ENCODE peak calls at places on chromosomes 6 and 20, in ten cellular contexts. One of them, this sample, is unnamed.

GRCh38 chr20:22689246-22689645 is 104.9 kb upstream of the FOXA2 start:
- DNase-seq in foreskin fibroblast: no peak
- DNase-seq in PC-9: no peak
- DNase-seq in upper lobe of right lung: no peak
- DNase-seq in dorsolateral prefrontal cortex: no peak
- DNase-seq in CD8-positive, alpha-beta T cell: no peak
- DNase-seq in heart right ventricle: no peak
- DNase-seq in AG04450: no peak
- DNase-seq in A673: no peak
- DNase-seq in heart left ventricle: no peak
- DNase-seq in this sample: no peak

GRCh38 chr6:84253380-84253779 is 25.9 kb upstream of the CEP162 start:
- DNase-seq in foreskin fibroblast: no peak
- DNase-seq in PC-9: no peak
- DNase-seq in upper lobe of right lung: no peak
- DNase-seq in dorsolateral prefrontal cortex: no peak
- DNase-seq in CD8-positive, alpha-beta T cell: no peak
- DNase-seq in heart right ventricle: no peak
- DNase-seq in AG04450: no peak
- DNase-seq in A673: no peak
- DNase-seq in heart left ventricle: no peak
- DNase-seq in this sample: no peak

GRCh38 chr20:7392551-7392950 is 547.7 kb downstream of the HAO1 start:
- DNase-seq in foreskin fibroblast: peak
- DNase-seq in PC-9: no peak
- DNase-seq in upper lobe of right lung: no peak
- DNase-seq in dorsolateral prefrontal cortex: no peak
- DNase-seq in CD8-positive, alpha-beta T cell: no peak
- DNase-seq in heart right ventricle: no peak
- DNase-seq in AG04450: no peak
- DNase-seq in A673: no peak
- DNase-seq in heart left ventricle: no peak
- DNase-seq in this sample: no peak

GRCh38 chr6:133631421-133631820 is 257.5 kb upstream of the TCF21 start:
- DNase-seq in foreskin fibroblast: peak
- DNase-seq in PC-9: peak
- DNase-seq in upper lobe of right lung: no peak
- DNase-seq in dorsolateral prefrontal cortex: no peak
- DNase-seq in CD8-positive, alpha-beta T cell: no peak
- DNase-seq in heart right ventricle: no peak
- DNase-seq in AG04450: no peak
- DNase-seq in A673: no peak
- DNase-seq in heart left ventricle: no peak
- DNase-seq in this sample: no peak

GRCh38 chr6:77740380-77740779 is 87.5 kb downstream of the MEI4 start:
- DNase-seq in foreskin fibroblast: peak
- DNase-seq in PC-9: peak
- DNase-seq in upper lobe of right lung: no peak
- DNase-seq in dorsolateral prefrontal cortex: no peak
- DNase-seq in CD8-positive, alpha-beta T cell: no peak
- DNase-seq in heart right ventricle: no peak
- DNase-seq in AG04450: no peak
- DNase-seq in A673: peak
- DNase-seq in heart left ventricle: no peak
- DNase-seq in this sample: no peak

GRCh38 chr6:122276637-122277036 is 122.8 kb upstream of the HSF2 start:
- DNase-seq in foreskin fibroblast: no peak
- DNase-seq in PC-9: no peak
- DNase-seq in upper lobe of right lung: no peak
- DNase-seq in dorsolateral prefrontal cortex: no peak
- DNase-seq in CD8-positive, alpha-beta T cell: no peak
- DNase-seq in heart right ventricle: no peak
- DNase-seq in AG04450: no peak
- DNase-seq in A673: no peak
- DNase-seq in heart left ventricle: no peak
- DNase-seq in this sample: no peak

GRCh38 chr6:70398783-70399730 is 14.3 kb upstream of the FAM135A start:
- DNase-seq in foreskin fibroblast: peak
- DNase-seq in PC-9: peak
- DNase-seq in upper lobe of right lung: peak
- DNase-seq in dorsolateral prefrontal cortex: no peak
- DNase-seq in CD8-positive, alpha-beta T cell: no peak
- DNase-seq in heart right ventricle: no peak
- DNase-seq in AG04450: no peak
- DNase-seq in A673: peak
- DNase-seq in heart left ventricle: peak
- DNase-seq in this sample: no peak

GRCh38 chr6:128036808-128037570 is 136.1 kb upstream of the THEMIS start:
- DNase-seq in foreskin fibroblast: no peak
- DNase-seq in PC-9: no peak
- DNase-seq in upper lobe of right lung: no peak
- DNase-seq in dorsolateral prefrontal cortex: no peak
- DNase-seq in CD8-positive, alpha-beta T cell: no peak
- DNase-seq in heart right ventricle: no peak
- DNase-seq in AG04450: no peak
- DNase-seq in A673: peak
- DNase-seq in heart left ventricle: no peak
- DNase-seq in this sample: no peak

GRCh38 chr20:60467771-60468170 is 509.5 kb downstream of the CDH26 start:
- DNase-seq in foreskin fibroblast: no peak
- DNase-seq in PC-9: no peak
- DNase-seq in upper lobe of right lung: no peak
- DNase-seq in dorsolateral prefrontal cortex: no peak
- DNase-seq in CD8-positive, alpha-beta T cell: no peak
- DNase-seq in heart right ventricle: no peak
- DNase-seq in AG04450: no peak
- DNase-seq in A673: no peak
- DNase-seq in heart left ventricle: no peak
- DNase-seq in this sample: no peak

GRCh38 chr6:104186836-104187235 is 672.9 kb downstream of the HACE1 start:
- DNase-seq in foreskin fibroblast: no peak
- DNase-seq in PC-9: peak
- DNase-seq in upper lobe of right lung: no peak
- DNase-seq in dorsolateral prefrontal cortex: no peak
- DNase-seq in CD8-positive, alpha-beta T cell: no peak
- DNase-seq in heart right ventricle: no peak
- DNase-seq in AG04450: no peak
- DNase-seq in A673: no peak
- DNase-seq in heart left ventricle: no peak
- DNase-seq in this sample: no peak

GRCh38 chr6:27830212-27830664 is 82.0 kb downstream of the OR2B2 start:
- DNase-seq in foreskin fibroblast: no peak
- DNase-seq in PC-9: no peak
- DNase-seq in upper lobe of right lung: no peak
- DNase-seq in dorsolateral prefrontal cortex: no peak
- DNase-seq in CD8-positive, alpha-beta T cell: no peak
- DNase-seq in heart right ventricle: no peak
- DNase-seq in AG04450: no peak
- DNase-seq in A673: no peak
- DNase-seq in heart left ventricle: no peak
- DNase-seq in this sample: no peak

GRCh38 chr6:27829453-27830211 is 82.6 kb downstream of the OR2B2 start:
- DNase-seq in foreskin fibroblast: peak
- DNase-seq in PC-9: no peak
- DNase-seq in upper lobe of right lung: no peak
- DNase-seq in dorsolateral prefrontal cortex: no peak
- DNase-seq in CD8-positive, alpha-beta T cell: no peak
- DNase-seq in heart right ventricle: no peak
- DNase-seq in AG04450: no peak
- DNase-seq in A673: no peak
- DNase-seq in heart left ventricle: no peak
- DNase-seq in this sample: no peak

DNA sequence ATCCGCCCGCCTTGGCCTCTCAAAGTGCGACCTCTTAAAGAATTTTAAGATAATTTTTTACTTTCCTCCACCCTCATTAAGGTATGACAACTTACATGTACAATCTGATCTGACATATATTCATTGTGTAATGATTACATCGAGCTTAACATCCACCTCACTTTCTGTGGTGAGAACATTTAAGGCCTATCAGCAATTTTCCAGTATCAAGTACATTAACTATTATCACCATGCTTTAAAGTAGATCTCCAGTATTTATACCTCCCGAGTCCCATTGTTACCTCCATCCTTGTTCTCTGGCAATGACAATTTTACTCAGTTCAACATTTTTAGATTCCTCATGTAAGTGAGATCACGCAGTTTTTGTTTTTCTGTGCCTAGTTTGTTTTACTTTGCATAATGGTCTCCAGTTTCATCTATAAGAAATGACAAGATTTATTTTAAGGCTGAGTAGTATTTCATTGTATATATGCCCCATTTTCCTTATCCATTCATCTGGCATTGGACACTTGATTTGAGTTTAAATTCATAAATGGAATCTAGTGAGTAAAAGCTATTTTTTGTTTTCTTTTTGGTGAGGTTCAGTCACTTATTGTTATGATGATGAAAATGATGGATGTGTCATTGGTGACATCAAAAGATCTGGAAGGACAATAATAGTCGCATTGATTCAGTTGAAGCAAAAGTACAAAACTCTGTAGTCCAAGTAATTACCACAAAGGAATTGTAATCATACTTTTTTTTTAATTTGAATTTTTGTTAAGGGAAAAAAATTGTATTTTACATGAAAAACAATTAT is 87.0 kb downstream of the OR2B2 start:
- DNase-seq in foreskin fibroblast: peak
- DNase-seq in PC-9: no peak
- DNase-seq in upper lobe of right lung: no peak
- DNase-seq in dorsolateral prefrontal cortex: no peak
- DNase-seq in CD8-positive, alpha-beta T cell: no peak
- DNase-seq in heart right ventricle: no peak
- DNase-seq in AG04450: no peak
- DNase-seq in A673: no peak
- DNase-seq in heart left ventricle: no peak
- DNase-seq in this sample: no peak
- H3K4me3 ChIP-seq in foreskin fibroblast: peak
- H3K4me3 ChIP-seq in PC-9: peak
- H3K4me3 ChIP-seq in upper lobe of right lung: peak
- H3K4me3 ChIP-seq in dorsolateral prefrontal cortex: peak
- H3K4me3 ChIP-seq in CD8-positive, alpha-beta T cell: peak
- H3K4me3 ChIP-seq in heart right ventricle: no peak
- H3K4me3 ChIP-seq in AG04450: peak
- H3K4me3 ChIP-seq in A673: peak
- H3K4me3 ChIP-seq in heart left ventricle: peak
- H3K4me3 ChIP-seq in this sample: no peak

GRCh38 chr20:45944151-45944964 is 9.9 kb downstream of the PCIF1 start:
- DNase-seq in foreskin fibroblast: no peak
- DNase-seq in PC-9: peak
- DNase-seq in upper lobe of right lung: no peak
- DNase-seq in dorsolateral prefrontal cortex: no peak
- DNase-seq in CD8-positive, alpha-beta T cell: no peak
- DNase-seq in heart right ventricle: no peak
- DNase-seq in AG04450: no peak
- DNase-seq in A673: no peak
- DNase-seq in heart left ventricle: no peak
- DNase-seq in this sample: no peak
- TF ChIP-seq CTCF in foreskin fibroblast: no peak
- TF ChIP-seq CTCF in PC-9: no peak
- TF ChIP-seq CTCF in upper lobe of right lung: no peak
- TF ChIP-seq CTCF in dorsolateral prefrontal cortex: no peak
- TF ChIP-seq CTCF in CD8-positive, alpha-beta T cell: no peak
- TF ChIP-seq CTCF in heart right ventricle: no peak
- TF ChIP-seq CTCF in AG04450: no peak
- TF ChIP-seq CTCF in A673: no peak
- TF ChIP-seq CTCF in heart left ventricle: no peak
- TF ChIP-seq CTCF in this sample: no peak

DNA sequence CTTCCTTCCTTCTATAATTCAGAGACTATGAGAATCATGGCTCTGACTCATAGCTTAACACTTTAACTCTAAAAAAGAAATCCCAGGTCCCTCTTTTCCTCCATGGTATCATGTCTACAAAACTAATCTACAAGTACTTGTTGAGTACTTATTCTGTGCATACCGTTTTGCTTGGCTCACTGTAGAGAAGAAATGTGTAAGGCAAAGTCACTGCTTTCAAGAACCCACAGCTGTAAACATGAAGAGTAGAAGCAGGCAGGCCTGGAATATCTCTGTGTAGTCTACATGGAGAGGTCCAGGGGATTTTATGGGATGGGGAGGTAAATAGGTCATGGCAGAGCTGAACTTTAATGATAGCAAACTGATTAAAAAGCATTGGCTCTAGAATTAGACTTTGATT is 13.8 kb downstream of the SPINT3 start:
- DNase-seq in foreskin fibroblast: no peak
- DNase-seq in PC-9: peak
- DNase-seq in upper lobe of right lung: no peak
- DNase-seq in dorsolateral prefrontal cortex: no peak
- DNase-seq in CD8-positive, alpha-beta T cell: no peak
- DNase-seq in heart right ventricle: no peak
- DNase-seq in AG04450: no peak
- DNase-seq in A673: no peak
- DNase-seq in heart left ventricle: no peak
- DNase-seq in this sample: no peak
- H3K4me3 ChIP-seq in foreskin fibroblast: no peak
- H3K4me3 ChIP-seq in PC-9: no peak
- H3K4me3 ChIP-seq in upper lobe of right lung: no peak
- H3K4me3 ChIP-seq in dorsolateral prefrontal cortex: no peak
- H3K4me3 ChIP-seq in CD8-positive, alpha-beta T cell: no peak
- H3K4me3 ChIP-seq in heart right ventricle: no peak
- H3K4me3 ChIP-seq in AG04450: no peak
- H3K4me3 ChIP-seq in A673: no peak
- H3K4me3 ChIP-seq in heart left ventricle: no peak
- H3K4me3 ChIP-seq in this sample: no peak

GRCh38 chr20:32727663-32728062 is 15.6 kb downstream of the COMMD7 start:
- DNase-seq in foreskin fibroblast: peak
- DNase-seq in PC-9: no peak
- DNase-seq in upper lobe of right lung: no peak
- DNase-seq in dorsolateral prefrontal cortex: peak
- DNase-seq in CD8-positive, alpha-beta T cell: no peak
- DNase-seq in heart right ventricle: no peak
- DNase-seq in AG04450: peak
- DNase-seq in A673: no peak
- DNase-seq in heart left ventricle: no peak
- DNase-seq in this sample: no peak
- TF ChIP-seq CTCF in foreskin fibroblast: no peak
- TF ChIP-seq CTCF in PC-9: no peak
- TF ChIP-seq CTCF in upper lobe of right lung: no peak
- TF ChIP-seq CTCF in dorsolateral prefrontal cortex: no peak
- TF ChIP-seq CTCF in CD8-positive, alpha-beta T cell: no peak
- TF ChIP-seq CTCF in heart right ventricle: no peak
- TF ChIP-seq CTCF in AG04450: no peak
- TF ChIP-seq CTCF in A673: no peak
- TF ChIP-seq CTCF in heart left ventricle: no peak
- TF ChIP-seq CTCF in this sample: no peak

This sample was measured in gastrocnemius medialis.